ENCODE peak calls at places on chromosomes 6 and 20, in seven cellular contexts. R is aorta, T is skeletal muscle cell, H is tibial artery, K is Peyer's patch, S is pancreas, G is right lobe of liver. W is an unnamed sample.

GRCh38 chr20:59564171-59564570 is 40.2 kb upstream of the PHACTR3 start:
- DNase-seq in K (no peak), S (no peak), T (no peak), G (no peak), H (no peak), R (no peak), W (no peak)

GRCh38 chr6:41336824-41337223 is 1.4 kb downstream of the NCR2 start:
- DNase-seq in T (no peak), K (no peak), S (no peak), R (no peak), H (no peak), G (no peak), W (no peak)

GRCh38 chr20:49054032-49054643 is 8.0 kb downstream of the CSE1L start:
- DNase-seq in G (no peak), H (no peak), K (no peak), S (no peak), R (no peak), T (no peak), W (no peak)

GRCh38 chr6:140228491-140228890 is 854.0 kb upstream of the CITED2 start:
- DNase-seq in R (no peak), K (no peak), H (no peak), S (no peak), G (no peak), T (no peak), W (no peak)

GRCh38 chr6:104130343-104130742 is 729.4 kb downstream of the HACE1 start:
- DNase-seq in G (no peak), T (no peak), H (no peak), R (no peak), S (no peak), K (no peak), W (no peak)

GRCh38 chr6:126625019-126625418 is 285.1 kb downstream of the CENPW start:
- DNase-seq in R (no peak), H (no peak), G (no peak), S (no peak), T (peak), K (no peak), W (no peak)

GRCh38 chr6:10451828-10452509 is 37.1 kb upstream of the TFAP2A start:
- DNase-seq in R (peak), K (no peak), H (no peak), S (no peak), G (no peak), T (peak), W (no peak)

GRCh38 chr6:97915537-97915936 is 632.5 kb upstream of the MMS22L start:
- DNase-seq in K (no peak), R (no peak), G (no peak), S (no peak), H (no peak), T (no peak), W (no peak)

GRCh38 chr6:111423960-111424846 is 58.8 kb downstream of the REV3L start:
- DNase-seq in S (peak), K (no peak), T (no peak), G (no peak), H (no peak), R (peak), W (no peak)

GRCh38 chr20:1671891-1672669 is 14.5 kb upstream of the SIRPG start:
- DNase-seq in S (no peak), T (no peak), H (no peak), K (no peak), G (no peak), R (no peak), W (no peak)

GRCh38 chr6:168098431-168098861 is 19.4 kb upstream of the FRMD1 start:
- DNase-seq in R (peak), H (no peak), T (no peak), S (no peak), K (no peak), G (no peak), W (no peak)

GRCh38 chr6:73942581-73942980 is 246.6 kb downstream of the CD109 start:
- DNase-seq in K (no peak), S (no peak), H (no peak), R (no peak), T (peak), G (no peak), W (no peak)

GRCh38 chr6:147903321-147903720 is 394.8 kb downstream of the SAMD5 start:
- DNase-seq in H (no peak), G (no peak), T (peak), R (no peak), K (no peak), S (no peak), W (no peak)

GRCh38 chr6:134979142-134979541 is 29.2 kb upstream of the ALDH8A1 start:
- DNase-seq in H (no peak), S (no peak), K (no peak), T (no peak), R (no peak), G (no peak), W (no peak)

GRCh38 chr20:59016795-59017492 is 2.3 kb upstream of the TUBB1 start:
- DNase-seq in G (no peak), K (peak), H (no peak), T (no peak), S (no peak), R (no peak), W (no peak)

GRCh38 chr20:16027710-16028109 is 545.5 kb downstream of the KIF16B start:
- DNase-seq in H (no peak), S (no peak), K (no peak), R (no peak), G (no peak), T (no peak), W (no peak)

GRCh38 chr6:5085638-5086293 is 625 bp downstream of the PPP1R3G start:
- DNase-seq in H (peak), G (peak), T (no peak), R (peak), S (no peak), K (no peak), W (no peak)

GRCh38 chr6:21111399-21111725 is 482.2 kb upstream of the SOX4 start:
- DNase-seq in K (no peak), T (no peak), S (peak), G (peak), R (no peak), H (no peak), W (no peak)

GRCh38 chr6:158213925-158214674 is 46.0 kb downstream of the GTF2H5 start:
- DNase-seq in G (peak), K (peak), S (peak), R (peak), H (peak), T (peak), W (peak)

GRCh38 chr6:160767019-160767646 is 65.1 kb downstream of the PLG start:
- DNase-seq in S (peak), R (peak), K (no peak), T (no peak), H (peak), G (peak), W (peak)

GRCh38 chr20:19757487-19757972 is 528 bp upstream of the RIN2 start:
- DNase-seq in S (peak), R (peak), T (no peak), H (peak), K (no peak), G (peak), W (no peak)

GRCh38 chr6:128271011-128271410 is 249.4 kb downstream of the PTPRK start:
- DNase-seq in G (no peak), H (no peak), T (no peak), S (no peak), R (no peak), K (no peak), W (no peak)

GRCh38 chr6:5173862-5174643 is 86.7 kb downstream of the LYRM4 start:
- DNase-seq in K (peak), G (no peak), R (no peak), T (no peak), H (no peak), S (no peak), W (peak)

GRCh38 chr6:82246802-82247633 is 526 bp downstream of the IBTK start:
- DNase-seq in G (no peak), H (no peak), T (no peak), K (peak), R (peak), S (peak), W (no peak)

GRCh38 chr6:7899046-7899888 is 11.3 kb downstream of the TXNDC5 start:
- DNase-seq in T (no peak), H (no peak), G (no peak), S (no peak), R (no peak), K (no peak), W (no peak)

GRCh38 chr6:28003059-28003458 is 46.0 kb downstream of the OR2B6 start:
- DNase-seq in K (no peak), H (no peak), R (no peak), T (no peak), G (no peak), S (no peak), W (no peak)

GRCh38 chr6:89214197-89214596 is 3.0 kb downstream of the GABRR1 start:
- DNase-seq in H (no peak), R (no peak), G (no peak), S (no peak), K (no peak), T (no peak), W (no peak)

GRCh38 chr20:10761786-10762185 is 88.0 kb upstream of the JAG1 start:
- DNase-seq in S (peak), H (peak), G (no peak), R (peak), T (peak), K (no peak), W (no peak)

GRCh38 chr20:63574829-63575720 is 1.0 kb upstream of the HELZ2 start:
- DNase-seq in S (no peak), K (no peak), G (no peak), T (no peak), H (no peak), R (no peak), W (no peak)

GRCh38 chr20:60113771-60114170 is 155.5 kb downstream of the CDH26 start:
- DNase-seq in K (no peak), H (no peak), G (peak), S (no peak), T (no peak), R (no peak), W (no peak)

GRCh38 chr6:20719980-20720379 is 185.7 kb downstream of the CDKAL1 start:
- DNase-seq in S (no peak), H (no peak), G (no peak), R (no peak), K (no peak), T (no peak), W (no peak)

GRCh38 chr6:35047265-35048011 is 93.7 kb downstream of the TCP11 start:
- DNase-seq in G (peak), R (no peak), H (peak), T (peak), S (no peak), K (no peak), W (no peak)

GRCh38 chr6:149239573-149240209 is 77.8 kb upstream of the TAB2 start:
- DNase-seq in H (no peak), S (no peak), G (no peak), T (no peak), R (no peak), K (no peak), W (no peak)
- H3K4me3 ChIP-seq in H (no peak), S (no peak), G (no peak), T (no peak), R (no peak), K (no peak), W (no peak)

DNA sequence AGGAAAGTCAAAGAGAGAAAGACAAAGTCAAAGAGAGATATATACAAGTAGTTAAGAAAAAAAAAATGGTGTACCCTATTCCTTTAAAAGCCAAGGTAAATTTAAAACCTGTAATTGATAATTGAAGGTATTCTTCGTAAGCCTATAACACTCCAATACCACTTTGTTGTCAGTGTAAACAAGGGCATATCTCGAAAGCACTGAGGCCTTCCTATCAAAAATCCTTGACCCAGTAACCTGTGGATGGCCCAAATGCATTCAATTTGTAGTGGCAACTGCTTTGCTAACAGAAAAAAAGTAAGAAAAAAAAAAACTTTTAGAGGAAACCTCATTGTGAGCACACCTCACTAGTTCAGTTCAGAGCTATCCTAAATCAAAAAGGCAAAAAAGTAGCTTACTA is 39.3 kb upstream of the SAMD3 start:
- DNase-seq in T (no peak), K (no peak), H (no peak), S (no peak), R (no peak), G (no peak), W (no peak)
- H3K4me3 ChIP-seq in T (no peak), K (no peak), H (no peak), S (no peak), R (no peak), G (no peak), W (no peak)

GRCh38 chr20:45370571-45371204 is 7.4 kb downstream of the TP53TG5 start:
- DNase-seq in K (no peak), S (no peak), T (no peak), R (no peak), G (no peak), H (no peak), W (no peak)

GRCh38 chr20:45374101-45374467 is 4.0 kb downstream of the TP53TG5 start:
- DNase-seq in G (no peak), H (no peak), T (no peak), S (no peak), K (no peak), R (no peak), W (no peak)

GRCh38 chr20:45373353-45374100 is 4.6 kb downstream of the TP53TG5 start:
- DNase-seq in K (peak), R (peak), S (peak), G (peak), H (peak), T (no peak), W (peak)

GRCh38 chr20:45372646-45373352 is 5.3 kb downstream of the TP53TG5 start:
- DNase-seq in K (no peak), R (peak), T (no peak), G (no peak), H (peak), S (no peak), W (no peak)

GRCh38 chr20:45372241-45372640 is 5.9 kb downstream of the TP53TG5 start:
- DNase-seq in K (no peak), T (no peak), S (no peak), G (no peak), H (no peak), R (no peak), W (no peak)
- H3K4me3 ChIP-seq in K (no peak), T (no peak), S (no peak), G (no peak), H (peak), R (no peak), W (no peak)

DNA sequence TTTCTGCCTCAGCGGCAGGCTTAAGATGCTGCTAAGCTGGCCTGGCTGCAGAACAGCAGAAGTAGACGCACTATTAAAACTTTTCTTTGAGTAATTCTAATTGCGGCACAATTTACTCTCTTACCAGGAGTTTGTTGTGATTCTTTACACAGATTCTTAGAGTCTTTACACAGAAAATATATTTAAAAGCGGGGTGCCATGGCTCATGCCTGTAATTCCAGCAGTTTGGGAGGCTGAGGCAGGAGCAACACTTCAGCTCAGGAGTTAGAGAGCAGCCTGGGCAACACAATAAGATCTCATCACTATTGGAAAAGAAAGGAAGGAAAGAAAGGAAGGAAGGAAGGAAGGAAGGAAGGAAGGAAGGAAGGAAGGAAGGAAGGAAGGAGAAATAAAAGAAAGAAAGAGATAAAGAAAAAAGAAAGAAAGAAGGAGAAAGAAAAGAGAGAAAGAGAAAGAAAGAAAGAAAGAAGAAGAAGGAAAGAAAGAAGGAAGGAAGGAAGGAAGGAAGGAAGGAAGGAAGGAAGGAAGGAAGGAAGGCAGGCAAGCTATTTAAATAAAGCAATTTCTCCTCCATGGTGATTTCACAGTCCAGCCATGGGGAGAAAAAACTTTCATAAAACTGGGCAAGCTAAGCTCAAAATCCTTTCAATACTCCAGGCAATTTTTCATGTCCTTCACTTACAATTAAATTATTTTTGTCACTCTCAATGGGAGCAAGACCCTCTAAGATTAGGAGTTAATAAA is 21.1 kb upstream of the MRS2 start:
- DNase-seq in H (no peak), S (no peak), T (no peak), K (no peak), R (no peak), G (no peak), W (no peak)
- H3K4me3 ChIP-seq in H (no peak), S (no peak), T (no peak), K (no peak), R (no peak), G (no peak), W (no peak)

GRCh38 chr20:22941550-22941949 is 93.6 kb upstream of the SSTR4 start:
- DNase-seq in G (no peak), T (no peak), H (no peak), K (no peak), R (no peak), S (no peak), W (no peak)
- H3K4me3 ChIP-seq in G (no peak), T (no peak), H (no peak), K (no peak), R (no peak), S (no peak), W (no peak)

GRCh38 chr6:169723991-169724553 is at the start of gene PHF10:
- DNase-seq in S (peak), R (peak), T (no peak), G (peak), H (peak), K (no peak), W (peak)

GRCh38 chr6:169726963-169727362 is 2.7 kb upstream of the PHF10 start:
- DNase-seq in T (no peak), R (no peak), S (no peak), H (no peak), K (no peak), G (no peak), W (no peak)

GRCh38 chr6:169724554-169725269 is 412 bp upstream of the PHF10 start:
- DNase-seq in G (peak), H (peak), T (no peak), R (peak), S (peak), K (peak), W (peak)

GRCh38 chr6:169725270-169726048 is 1.2 kb upstream of the PHF10 start:
- DNase-seq in T (peak), S (peak), R (peak), G (peak), K (peak), H (peak), W (peak)

GRCh38 chr6:169726049-169726400 is 1.7 kb upstream of the PHF10 start:
- DNase-seq in K (no peak), H (no peak), R (no peak), S (no peak), G (no peak), T (no peak), W (no peak)
- H3K4me3 ChIP-seq in K (no peak), H (no peak), R (no peak), S (no peak), G (no peak), T (no peak), W (no peak)

GRCh38 chr20:37695684-37696342 is 2.0 kb downstream of the CTNNBL1 start:
- DNase-seq in R (no peak), S (no peak), K (no peak), T (no peak), H (no peak), G (no peak), W (no peak)
- H3K4me3 ChIP-seq in R (no peak), S (no peak), K (no peak), T (no peak), H (no peak), G (peak), W (no peak)

GRCh38 chr20:4950841-4951240 is 50.5 kb downstream of the SLC23A2 start:
- DNase-seq in R (no peak), S (no peak), H (no peak), K (no peak), G (no peak), T (no peak), W (no peak)
- H3K4me3 ChIP-seq in R (no peak), S (no peak), H (no peak), K (no peak), G (no peak), T (no peak), W (no peak)

GRCh38 chr6:156720739-156721714 is 56.2 kb upstream of the ARID1B start:
- DNase-seq in S (peak), H (no peak), G (peak), K (no peak), T (no peak), R (no peak), W (peak)

GRCh38 chr6:156717542-156717941 is 59.6 kb upstream of the ARID1B start:
- DNase-seq in K (no peak), S (no peak), T (no peak), H (no peak), G (no peak), R (no peak), W (no peak)

GRCh38 chr6:156719395-156719719 is 57.8 kb upstream of the ARID1B start:
- DNase-seq in H (no peak), K (no peak), T (no peak), R (no peak), G (no peak), S (peak), W (no peak)

GRCh38 chr6:156718647-156719394 is 58.4 kb upstream of the ARID1B start:
- DNase-seq in R (peak), H (peak), K (no peak), S (peak), T (no peak), G (peak), W (no peak)

DNA sequence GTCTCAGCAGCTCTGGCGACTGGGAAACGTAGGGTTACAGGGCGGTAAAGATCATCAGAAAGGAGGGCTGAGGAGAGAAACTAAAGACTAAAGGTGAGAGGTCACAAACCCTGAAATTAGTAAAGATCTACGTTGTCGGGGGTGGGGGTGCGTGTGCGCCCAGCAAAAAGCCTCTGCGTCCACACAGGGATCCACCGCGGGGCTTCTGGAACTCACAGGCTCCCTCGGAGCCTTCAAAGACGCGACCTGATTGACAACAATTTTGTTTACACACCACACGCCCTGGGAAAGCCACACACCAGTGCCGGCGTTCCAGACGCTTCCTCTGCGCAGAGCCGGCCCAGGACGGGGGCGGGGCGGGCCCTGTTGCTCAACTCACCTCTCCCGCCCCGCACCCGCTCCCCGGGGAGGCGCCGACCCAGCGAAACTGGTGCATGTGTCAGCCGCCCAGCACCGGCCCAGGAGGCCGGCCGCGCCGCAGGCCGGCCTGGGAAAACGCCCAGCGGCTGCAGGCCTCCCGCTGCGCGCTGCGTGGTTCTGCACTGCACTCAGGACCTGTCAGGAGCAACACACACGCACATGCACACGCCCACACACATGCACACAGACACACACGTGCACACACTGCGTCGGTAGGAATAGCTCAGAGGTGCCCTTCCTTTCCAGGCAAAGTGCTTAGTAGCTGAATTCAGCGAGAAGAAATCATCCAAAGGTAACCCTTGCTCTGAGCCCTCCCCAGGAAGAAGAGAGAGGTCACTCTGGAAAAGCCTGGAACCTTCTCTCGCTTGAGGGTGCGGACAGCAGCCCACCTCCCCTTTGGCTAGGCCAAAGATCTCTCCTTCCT is 57.2 kb upstream of the ARID1B start:
- DNase-seq in H (peak), S (peak), T (peak), G (peak), K (peak), R (peak), W (peak)
- H3K4me3 ChIP-seq in H (peak), S (no peak), T (peak), G (peak), K (peak), R (peak), W (peak)

W was measured in CD4-positive, alpha-beta memory T cell.